ENCODE peak calls at places on chromosome 4, in five cellular contexts. G is thyroid gland, V is A673, J is lung, I is K562. Q is an unnamed sample.

GRCh38 chr4:150385606-150386005 is 196.3 kb upstream of the MAB21L2 start:
- DNase-seq in G (no peak), V (peak; percentile 95), J (no peak), I (no peak), Q (no peak)

GRCh38 chr4:99300934-99301333 is 10.1 kb upstream of the ADH1A start:
- DNase-seq in G (peak; percentile 64), V (peak; percentile 84), J (peak; percentile 84), I (no peak), Q (peak; percentile 86)

GRCh38 chr4:130646886-130647285 is 1550.9 kb downstream of the C4orf33 start:
- DNase-seq in G (no peak), V (no peak), J (no peak), I (no peak), Q (no peak)

GRCh38 chr4:8176547-8177399 is 18.2 kb upstream of the ABLIM2 start:
- DNase-seq in G (peak; percentile 58), V (peak; percentile 58), J (no peak), I (peak; percentile 60), Q (peak; percentile 58)

GRCh38 chr4:97917115-97917514 is 226.2 kb downstream of the STPG2 start:
- DNase-seq in G (no peak), V (no peak), J (no peak), I (no peak), Q (no peak)

GRCh38 chr4:24742773-24743676 is 52.3 kb upstream of the SOD3 start:
- DNase-seq in G (no peak), V (no peak), J (no peak), I (no peak), Q (peak; percentile 33)

GRCh38 chr4:110622841-110623709 is at the start of gene PITX2:
- DNase-seq in G (peak; percentile 38), V (no peak), J (peak; percentile 53), I (peak; percentile 50), Q (peak; percentile 89)

GRCh38 chr4:4490041-4490440 is 51.8 kb downstream of the STX18 start:
- DNase-seq in G (no peak), V (no peak), J (no peak), I (no peak), Q (no peak)

GRCh38 chr4:184344435-184344834 is 126.8 kb upstream of the ENPP6 start:
- DNase-seq in G (no peak), V (no peak), J (no peak), I (no peak), Q (no peak)

GRCh38 chr4:74555843-74556242 is 110.9 kb downstream of the AREG start:
- DNase-seq in G (no peak), V (no peak), J (no peak), I (no peak), Q (no peak)

GRCh38 chr4:79528241-79528706 is 120.2 kb upstream of the GK2 start:
- DNase-seq in G (no peak), V (no peak), J (no peak), I (no peak), Q (no peak)

GRCh38 chr4:39502034-39502658 is 25.1 kb downstream of the UGDH start:
- DNase-seq in G (no peak), V (no peak), J (no peak), I (no peak), Q (no peak)

GRCh38 chr4:31043382-31044062 is 323.4 kb downstream of the PCDH7 start:
- DNase-seq in G (no peak), V (no peak), J (no peak), I (no peak), Q (no peak)

GRCh38 chr4:8427761-8428287 is 12.7 kb downstream of the ACOX3 start:
- DNase-seq in G (peak; percentile 60), V (peak; percentile 12), J (peak; percentile 34), I (no peak), Q (no peak)

GRCh38 chr4:125187621-125188176 is 127.1 kb upstream of the FAT4 start:
- DNase-seq in G (peak; percentile 4), V (no peak), J (no peak), I (no peak), Q (peak; percentile 25)

GRCh38 chr4:149101649-149102048 is 659.4 kb upstream of the NR3C2 start:
- DNase-seq in G (no peak), V (no peak), J (no peak), I (no peak), Q (no peak)
- TF ChIP-seq CTCF in G (no peak), V (no peak), J (no peak), I (no peak), Q (no peak)

DNA sequence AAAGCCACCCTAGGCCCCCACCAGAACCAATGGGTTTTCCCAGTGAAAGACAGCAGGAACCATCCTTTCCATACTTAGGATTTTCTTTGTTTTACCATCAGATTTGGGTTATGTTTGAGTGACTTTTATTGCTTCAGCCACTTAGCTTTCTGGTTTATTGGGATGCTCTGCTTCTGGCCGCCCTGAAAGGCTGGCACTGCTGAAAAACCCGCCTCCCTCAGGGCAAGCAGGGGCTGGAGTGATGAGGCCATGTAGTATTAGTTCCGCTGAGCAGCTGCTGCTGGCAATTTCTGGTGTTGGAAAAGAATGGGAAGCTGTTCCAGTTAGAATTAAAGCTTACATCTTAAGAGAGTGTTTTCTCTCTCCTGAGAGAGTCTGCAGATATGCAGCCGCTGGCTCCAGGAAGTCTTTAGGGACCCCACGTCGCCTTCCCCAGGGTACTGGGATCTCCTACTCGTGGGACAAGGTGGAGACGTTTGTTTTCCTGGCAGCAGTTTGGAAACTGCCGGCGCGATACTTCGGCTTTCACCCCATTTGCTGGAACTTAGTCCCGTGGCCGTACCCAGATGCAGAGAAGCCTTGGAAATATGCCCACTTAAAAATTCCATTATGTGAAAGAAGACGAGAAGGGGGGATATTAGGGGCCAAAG is 72.4 kb downstream of the TMEM131L start:
- DNase-seq in G (peak; percentile 50), V (no peak), J (no peak), I (no peak), Q (peak; percentile 33)
- H3K4me3 ChIP-seq in G (no peak overlapping the region), V (no peak overlapping the region), J (no peak overlapping the region), I (no peak overlapping the region), Q (no peak overlapping the region)

DNA sequence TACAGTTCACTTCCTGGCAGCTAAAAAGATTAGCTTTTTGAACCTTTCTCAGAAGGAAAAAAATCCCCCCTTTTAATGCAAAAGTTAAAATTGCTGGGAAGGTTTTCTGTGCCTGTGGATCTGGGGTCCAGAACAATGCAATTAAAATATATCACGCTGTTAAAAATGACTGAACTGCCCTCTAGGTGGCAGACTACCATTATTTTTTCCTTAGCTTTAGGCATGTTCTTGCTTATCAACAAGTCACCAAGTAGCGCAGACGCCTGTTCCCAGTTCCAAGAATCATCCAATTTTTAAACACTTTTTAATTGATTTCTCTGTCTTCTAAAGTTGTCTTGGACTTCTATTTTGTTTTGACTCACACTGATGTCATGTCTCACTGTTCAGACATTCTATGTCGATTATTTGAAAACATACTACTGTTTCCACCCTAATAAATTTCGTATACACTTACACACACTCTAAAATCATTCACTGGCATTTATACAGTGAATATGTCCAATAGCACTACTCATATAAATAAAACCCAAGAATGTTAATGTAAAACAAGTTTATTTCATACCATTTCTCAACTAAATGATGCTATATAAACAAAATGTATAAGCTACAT is 661.6 kb downstream of the RAPGEF2 start:
- DNase-seq in G (no peak), V (peak; percentile 92), J (no peak), I (peak; percentile 1), Q (peak; percentile 30)
- TF ChIP-seq CTCF in G (no peak), V (peak; percentile 78), J (no peak), I (peak; percentile 12), Q (peak; percentile 49)

GRCh38 chr4:52714597-52715254 is 36.5 kb downstream of the ERVMER34-1 start:
- DNase-seq in G (no peak), V (no peak), J (no peak), I (no peak), Q (no peak)
- H3K4me3 ChIP-seq in G (no peak overlapping the region), V (peak overlapping the region; percentile 79), J (no peak overlapping the region), I (peak overlapping the region; percentile 95), Q (no peak overlapping the region)

DNA sequence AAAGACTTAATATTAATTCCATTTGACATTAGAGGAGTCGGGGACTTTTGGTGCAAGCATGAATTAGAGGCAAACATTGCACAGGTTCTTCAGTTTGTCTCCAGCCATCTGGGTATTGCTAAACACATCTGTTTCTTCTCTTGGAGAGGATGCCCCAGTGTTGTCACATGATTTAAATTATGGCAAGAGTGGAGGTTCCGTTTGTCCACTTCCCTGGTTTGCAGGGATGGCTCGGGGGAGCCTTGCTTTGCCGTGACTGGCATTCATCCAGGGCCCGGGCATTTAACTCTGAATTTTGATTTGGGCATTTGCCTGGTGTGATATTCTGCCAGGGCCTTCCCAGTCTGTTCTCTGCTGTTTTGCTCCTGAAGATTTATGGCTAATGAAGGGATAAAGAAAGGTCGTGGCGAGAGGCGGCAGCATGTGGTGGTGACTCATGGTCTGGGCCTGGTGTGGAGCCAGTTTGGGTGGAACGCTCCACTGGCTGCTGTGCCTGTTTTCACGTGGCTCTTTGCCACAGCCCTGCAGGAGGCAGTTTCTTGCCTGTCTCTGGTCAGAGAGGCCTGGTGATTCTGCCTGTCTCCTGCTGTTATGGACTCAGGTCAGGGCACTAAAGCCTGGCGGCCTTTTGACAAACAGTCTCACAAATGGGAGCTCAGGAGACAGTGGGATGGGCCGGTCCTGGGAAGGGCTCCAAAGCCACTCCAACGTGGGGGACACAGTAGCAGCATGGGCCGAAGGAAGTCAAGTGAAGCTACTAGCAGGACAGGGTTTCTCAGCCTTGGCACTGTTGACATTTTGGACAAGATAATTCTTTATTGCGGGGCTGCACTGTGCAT is 99.4 kb upstream of the PGRMC2 start:
- DNase-seq in G (peak; percentile 96), V (peak; percentile 80), J (peak; percentile 71), I (peak; percentile 43), Q (peak; percentile 84)
- TF ChIP-seq CTCF in G (no peak), V (no peak), J (no peak), I (no peak), Q (no peak)

GRCh38 chr4:89303177-89303576 is 4.4 kb downstream of the GPRIN3 start:
- DNase-seq in G (no peak), V (no peak), J (no peak), I (no peak), Q (no peak)
- H3K4me3 ChIP-seq in G (no peak overlapping the region), V (no peak overlapping the region), J (no peak overlapping the region), I (no peak overlapping the region), Q (no peak overlapping the region)

DNA sequence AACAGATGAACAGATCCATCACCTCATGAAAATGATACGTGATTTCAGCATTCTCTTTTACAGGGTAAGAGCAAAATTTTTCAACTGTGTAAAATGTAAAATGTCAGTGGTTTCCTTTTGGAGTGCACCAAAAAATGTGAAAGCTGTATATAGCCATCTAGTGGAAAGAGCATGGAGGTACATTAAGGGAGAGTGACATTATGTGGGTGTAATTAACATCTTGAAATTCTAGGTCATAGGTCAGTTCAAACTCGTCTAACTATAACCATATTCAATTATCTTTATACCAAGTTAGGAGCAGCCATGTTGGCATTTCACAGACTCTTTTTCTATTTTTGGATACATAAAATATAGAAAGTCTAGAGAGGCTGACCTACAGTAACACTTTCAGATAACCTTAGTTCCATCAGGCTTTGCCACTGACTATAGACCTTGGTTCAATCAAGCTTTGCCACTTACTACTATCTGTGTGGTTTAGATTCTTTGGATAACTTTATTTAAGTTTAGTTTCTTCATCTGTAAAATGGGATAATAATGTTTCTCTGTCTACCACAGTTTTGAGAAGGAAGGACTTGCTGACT is 30.2 kb downstream of the NEIL3 start:
- DNase-seq in G (no peak), V (peak; percentile 41), J (no peak), I (peak; percentile 15), Q (no peak)
- TF ChIP-seq CTCF in G (peak; percentile 44), V (peak; percentile 63), J (peak; percentile 51), I (peak; percentile 42), Q (peak; percentile 50)